ENCODE peak calls at places on chromosomes 4 and X, in nine cellular contexts. U is coronary artery, G is colonic mucosa, S is stomach, E is AG10803, C is body of pancreas, Y is GM12864, P is HCT116, D is choroid plexus epithelial cell. R is an unnamed sample.

GRCh38 chr4:152896819-152897218 is 39.3 kb upstream of the FHDC1 start:
- DNase-seq in U (no peak), G (no peak), S (no peak), E (peak; percentile 66), C (no peak), Y (no peak), P (no peak), D (peak; percentile 59), R (no peak)

GRCh38 chr4:73208376-73208775 is 50.2 kb downstream of the ANKRD17 start:
- DNase-seq in U (no peak), G (no peak), S (no peak), E (peak; percentile 52), C (no peak), Y (no peak), P (no peak), D (peak; percentile 61), R (no peak)

GRCh38 chr4:70725633-70726032 is 3.9 kb downstream of the RUFY3 start:
- DNase-seq in U (no peak), G (no peak), S (no peak), E (no peak), C (no peak), Y (no peak), P (no peak), D (no peak), R (no peak)

GRCh38 chr4:7041851-7042696 is 1.1 kb upstream of the TADA2B start:
- DNase-seq in U (no peak), G (peak; percentile 55), S (peak; percentile 61), E (no peak), C (peak; percentile 51), Y (no peak), P (no peak), D (no peak), R (no peak)

GRCh38 chr4:152478456-152479237 is 57.2 kb downstream of the FBXW7 start:
- DNase-seq in U (no peak), G (no peak), S (no peak), E (no peak), C (no peak), Y (no peak), P (no peak), D (peak; percentile 25), R (no peak)

GRCh38 chrX:9071031-9071650 is 37.2 kb upstream of the FAM9B start:
- DNase-seq in U (no peak), G (no peak), S (no peak), E (no peak), C (no peak), Y (no peak), P (no peak), D (no peak), R (no peak)

GRCh38 chr4:15132739-15133138 is 130.5 kb downstream of the CPEB2 start:
- DNase-seq in U (no peak), G (no peak), S (no peak), E (peak; percentile 3), C (no peak), Y (no peak), P (no peak), D (peak; percentile 33), R (no peak)

GRCh38 chr4:7701866-7702649 is 237.6 kb downstream of the AFAP1 start:
- DNase-seq in U (no peak), G (no peak), S (no peak), E (peak; percentile 3), C (no peak), Y (no peak), P (no peak), D (no peak), R (no peak)

GRCh38 chrX:43592597-43592996 is 63.5 kb upstream of the MAOA start:
- DNase-seq in U (no peak), G (no peak), S (no peak), E (no peak), C (no peak), Y (no peak), P (no peak), D (peak; percentile 42), R (no peak)

GRCh38 chr4:26804451-26804850 is 56.2 kb upstream of the STIM2 start:
- DNase-seq in U (no peak), G (no peak), S (no peak), E (no peak), C (no peak), Y (no peak), P (no peak), D (no peak), R (no peak)

GRCh38 chr4:118834960-118835895 is 698 bp downstream of the SEC24D start:
- DNase-seq in U (peak; percentile 81), G (peak; percentile 72), S (peak; percentile 68), E (peak; percentile 90), C (peak; percentile 67), Y (peak; percentile 71), P (peak; percentile 56), D (peak; percentile 91), R (peak; percentile 68)

GRCh38 chr4:118836763-118837507 is 1.0 kb upstream of the SEC24D start:
- DNase-seq in U (no peak), G (no peak), S (no peak), E (no peak), C (no peak), Y (no peak), P (no peak), D (no peak), R (no peak)

GRCh38 chr4:118835896-118836762 is at the start of gene SEC24D:
- DNase-seq in U (peak; percentile 91), G (peak; percentile 89), S (peak; percentile 91), E (peak; percentile 85), C (peak; percentile 89), Y (peak; percentile 43), P (peak; percentile 50), D (peak; percentile 89), R (no peak)

GRCh38 chr4:118833192-118833820 is 2.6 kb downstream of the SEC24D start:
- DNase-seq in U (no peak), G (no peak), S (no peak), E (no peak), C (no peak), Y (no peak), P (no peak), D (no peak), R (no peak)

DNA sequence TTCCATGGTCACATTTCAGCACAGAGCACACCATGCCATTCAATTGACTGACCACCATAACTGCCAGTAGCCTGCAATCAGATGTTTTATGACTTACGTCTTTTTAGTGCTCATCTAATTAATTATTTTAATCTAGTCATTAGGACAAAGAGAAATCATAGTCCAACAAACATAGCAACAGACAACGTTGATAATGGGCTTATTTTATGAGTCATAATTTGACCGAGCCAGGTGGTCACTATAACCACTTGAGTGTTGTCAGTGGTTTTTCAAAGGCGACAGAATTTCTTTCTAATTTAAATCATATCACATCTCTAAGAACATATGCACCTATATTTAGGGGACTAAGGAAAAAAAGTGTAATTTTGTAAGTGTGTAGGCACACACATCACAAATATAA is 1.9 kb downstream of the SEC24D start:
- DNase-seq in U (no peak), G (no peak), S (no peak), E (no peak), C (no peak), Y (no peak), P (no peak), D (peak; percentile 34), R (no peak)
- H3K4me3 ChIP-seq in U (peak overlapping the region; percentile 41), G (no peak overlapping the region), S (no peak overlapping the region), E (peak overlapping the region; percentile 91), C (no peak overlapping the region), Y (peak overlapping the region; percentile 77), P (no peak overlapping the region), D (peak overlapping the region; percentile 89), R (no peak overlapping the region)

GRCh38 chrX:42175843-42176242 is 252.5 kb upstream of the CASK start:
- DNase-seq in U (no peak), G (no peak), S (no peak), E (no peak), C (peak; percentile 52), Y (no peak), P (no peak), D (no peak), R (no peak)

GRCh38 chrX:42176790-42177189 is 253.4 kb upstream of the CASK start:
- DNase-seq in U (no peak), G (no peak), S (no peak), E (no peak), C (no peak), Y (no peak), P (no peak), D (no peak), R (no peak)
- TF ChIP-seq CTCF in U (no peak), G (no peak), S (no peak), E (no peak), C (no peak), Y (no peak), P (peak; percentile 9), D (no peak), R (no peak)

GRCh38 chr4:54056360-54056759 is 8.0 kb downstream of the CHIC2 start:
- DNase-seq in U (no peak), G (no peak), S (no peak), E (no peak), C (no peak), Y (no peak), P (no peak), D (no peak), R (no peak)
- H3K4me3 ChIP-seq in U (no peak overlapping the region), G (no peak overlapping the region), S (no peak overlapping the region), E (no peak overlapping the region), C (no peak overlapping the region), Y (no peak overlapping the region), P (no peak overlapping the region), D (no peak overlapping the region), R (no peak overlapping the region)

GRCh38 chrX:135632353-135632752 is 81.1 kb upstream of the CT45A1 start:
- DNase-seq in U (no peak), G (no peak), S (no peak), E (no peak), C (no peak), Y (peak; percentile 5), P (no peak), D (no peak), R (no peak)
- TF ChIP-seq CTCF in U (no peak), G (no peak), S (no peak), E (no peak), C (no peak), Y (no peak), P (no peak), D (no peak), R (peak; percentile 40)